ENCODE peak calls at places on chromosomes 7 and 10, in seven cellular contexts. V is activated CD4-positive, alpha-beta T cell treated with anti-CD3 and anti-CD28 coated beads, Interleukin-2, amount 50 U/mL, for 1 hour; B is central memory CD4-positive, alpha-beta T cell; Y is endothelial cell; Q is neural crest cell; H is midbrain; A is osteocyte. M is an unnamed sample.

GRCh38 chr7:16099302-16099832 is 322.0 kb downstream of the CRPPA start:
- DNase-seq in A (no peak), V (no peak), B (no peak), Y (no peak), Q (no peak), H (no peak), M (no peak)

GRCh38 chr10:50990568-50991495 is 83.5 kb upstream of the PRKG1 start:
- DNase-seq in Q (no peak), H (no peak), A (no peak), Y (peak; percentile 26), V (no peak), B (no peak), M (peak; percentile 97)

GRCh38 chr7:108097703-108098102 is 32.5 kb downstream of the LAMB4 start:
- DNase-seq in Y (peak; percentile 25), V (no peak), Q (no peak), A (no peak), H (no peak), B (no peak), M (no peak)

GRCh38 chr7:66880009-66880554 is 40.9 kb upstream of the TMEM248 start:
- DNase-seq in B (no peak), Y (no peak), Q (no peak), A (no peak), H (no peak), V (no peak), M (no peak)

GRCh38 chr7:101662447-101662998 is 33.4 kb upstream of the MYL10 start:
- DNase-seq in B (no peak), H (no peak), Y (no peak), V (no peak), Q (no peak), A (no peak), M (no peak)

GRCh38 chr10:126598009-126598408 is 72.5 kb downstream of the C10orf90 start:
- DNase-seq in A (no peak), Q (peak; percentile 25), V (no peak), B (no peak), H (peak; percentile 55), Y (peak; percentile 67), M (peak; percentile 26)

GRCh38 chr10:132095403-132096113 is 29.8 kb downstream of the JAKMIP3 start:
- DNase-seq in B (no peak), Q (no peak), H (no peak), A (peak; percentile 59), V (no peak), Y (no peak), M (no peak)

GRCh38 chr7:142328006-142328405 is 70.1 kb upstream of the PRSS58 start:
- DNase-seq in H (no peak), B (no peak), A (no peak), V (no peak), Y (no peak), Q (no peak), M (no peak)

GRCh38 chr10:77949167-77949566 is 22.6 kb upstream of the DLG5 start:
- DNase-seq in Q (no peak), Y (peak; percentile 37), B (no peak), H (no peak), V (no peak), A (no peak), M (peak; percentile 84)

GRCh38 chr7:70384891-70385290 is 747.1 kb upstream of the GALNT17 start:
- DNase-seq in Q (no peak), B (no peak), Y (no peak), H (no peak), A (no peak), V (no peak), M (peak; percentile 94)

GRCh38 chr10:28054211-28054888 is 55.5 kb upstream of the ODAD2 start:
- DNase-seq in Q (no peak), Y (no peak), H (no peak), V (no peak), B (no peak), A (no peak), M (peak; percentile 98)

GRCh38 chr10:17387861-17388503 is 66.4 kb downstream of the ST8SIA6 start:
- DNase-seq in H (no peak), A (no peak), B (no peak), V (no peak), Q (no peak), Y (no peak), M (no peak)

M was measured in fibroblast of lung.